ENCODE peak calls at places on chromosome 15, in eight cellular contexts. G is esophagus squamous epithelium; W is spleen; T is dorsolateral prefrontal cortex; B is GM12865; R is PC-3; Z is CD4-positive, alpha-beta T cell; I is Calu3. J is an unnamed sample.

GRCh38 chr15:78927077-78927790 is 17.6 kb downstream of the CTSH start:
- DNase-seq in G (no peak), T (no peak), Z (no peak), B (no peak), W (peak; percentile 53), R (no peak), I (no peak), J (no peak)

GRCh38 chr15:48076454-48076853 is 44.3 kb upstream of the SLC24A5 start:
- DNase-seq in B (no peak), G (no peak), I (no peak), R (no peak), Z (no peak), W (no peak), T (no peak), J (no peak)

GRCh38 chr15:29401644-29402043 is 132.0 kb upstream of the NSMCE3 start:
- DNase-seq in T (no peak), W (no peak), G (no peak), Z (no peak), R (no peak), B (no peak), I (no peak), J (no peak)

GRCh38 chr15:82572311-82572710 is 32.1 kb upstream of the RPS17 start:
- DNase-seq in T (no peak), R (no peak), W (no peak), G (no peak), B (no peak), Z (no peak), I (no peak), J (no peak)

GRCh38 chr15:48440084-48440483 is 108.9 kb downstream of the DUT start:
- DNase-seq in B (no peak), Z (no peak), I (no peak), G (no peak), T (no peak), W (no peak), R (no peak), J (no peak)

GRCh38 chr15:31083394-31083790 is 18.1 kb downstream of the TRPM1 start:
- DNase-seq in T (no peak), B (no peak), R (peak; percentile 27), Z (no peak), I (peak; percentile 41), G (no peak), W (no peak), J (peak; percentile 69)

GRCh38 chr15:87827126-87827525 is 429.4 kb downstream of the NTRK3 start:
- DNase-seq in Z (no peak), I (no peak), R (peak; percentile 19), W (no peak), T (no peak), G (no peak), B (no peak), J (no peak)

GRCh38 chr15:89790206-89790605 is 14.1 kb downstream of the MESP2 start:
- DNase-seq in W (peak; percentile 20), B (no peak), Z (no peak), G (no peak), I (no peak), R (no peak), T (no peak), J (no peak)

GRCh38 chr15:26029146-26029545 is 166.0 kb upstream of the ATP10A start:
- DNase-seq in T (no peak), W (no peak), I (no peak), R (no peak), G (no peak), Z (no peak), B (no peak), J (no peak)

DNA sequence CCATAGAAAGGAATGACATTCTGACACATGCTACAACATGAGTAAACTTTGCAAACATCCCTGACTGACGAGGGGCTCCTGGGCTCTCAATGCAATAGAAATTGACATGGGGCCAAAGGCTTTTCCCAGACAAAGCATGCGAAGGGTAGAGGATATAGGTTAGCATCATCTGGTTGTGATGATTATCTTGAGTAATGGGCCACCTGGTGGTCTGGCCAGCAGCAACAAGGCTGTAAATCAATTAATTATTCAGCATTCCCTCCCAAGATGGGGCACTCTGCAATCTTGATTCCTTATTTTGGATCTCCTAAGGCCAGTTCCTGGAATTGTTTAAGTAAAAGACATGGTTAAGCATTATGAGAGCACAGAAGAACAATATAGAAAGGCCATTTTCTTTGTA is 99.2 kb downstream of the AGBL1 start:
- DNase-seq in Z (no peak), B (no peak), I (no peak), G (no peak), T (no peak), R (no peak), W (no peak), J (no peak)
- TF ChIP-seq CTCF in Z (no peak), B (no peak), I (no peak), G (no peak), T (no peak), R (no peak), W (no peak), J (no peak)

GRCh38 chr15:65868546-65869126 is 655 bp upstream of the RAB11A start:
- DNase-seq in W (no peak), B (no peak), Z (no peak), I (no peak), R (no peak), T (no peak), G (no peak), J (no peak)

GRCh38 chr15:65867244-65867643 is 2.0 kb upstream of the RAB11A start:
- DNase-seq in R (no peak), Z (no peak), T (no peak), I (no peak), G (no peak), B (no peak), W (no peak), J (no peak)

GRCh38 chr15:65870889-65871533 is 1.7 kb downstream of the RAB11A start:
- DNase-seq in T (no peak), Z (no peak), W (no peak), B (peak; percentile 58), G (no peak), R (peak; percentile 34), I (peak; percentile 42), J (no peak)

GRCh38 chr15:65869954-65870871 is 922 bp downstream of the RAB11A start:
- DNase-seq in I (peak; percentile 60), W (peak; percentile 84), R (peak; percentile 68), G (no peak), B (peak; percentile 41), Z (no peak), T (no peak), J (no peak)

DNA sequence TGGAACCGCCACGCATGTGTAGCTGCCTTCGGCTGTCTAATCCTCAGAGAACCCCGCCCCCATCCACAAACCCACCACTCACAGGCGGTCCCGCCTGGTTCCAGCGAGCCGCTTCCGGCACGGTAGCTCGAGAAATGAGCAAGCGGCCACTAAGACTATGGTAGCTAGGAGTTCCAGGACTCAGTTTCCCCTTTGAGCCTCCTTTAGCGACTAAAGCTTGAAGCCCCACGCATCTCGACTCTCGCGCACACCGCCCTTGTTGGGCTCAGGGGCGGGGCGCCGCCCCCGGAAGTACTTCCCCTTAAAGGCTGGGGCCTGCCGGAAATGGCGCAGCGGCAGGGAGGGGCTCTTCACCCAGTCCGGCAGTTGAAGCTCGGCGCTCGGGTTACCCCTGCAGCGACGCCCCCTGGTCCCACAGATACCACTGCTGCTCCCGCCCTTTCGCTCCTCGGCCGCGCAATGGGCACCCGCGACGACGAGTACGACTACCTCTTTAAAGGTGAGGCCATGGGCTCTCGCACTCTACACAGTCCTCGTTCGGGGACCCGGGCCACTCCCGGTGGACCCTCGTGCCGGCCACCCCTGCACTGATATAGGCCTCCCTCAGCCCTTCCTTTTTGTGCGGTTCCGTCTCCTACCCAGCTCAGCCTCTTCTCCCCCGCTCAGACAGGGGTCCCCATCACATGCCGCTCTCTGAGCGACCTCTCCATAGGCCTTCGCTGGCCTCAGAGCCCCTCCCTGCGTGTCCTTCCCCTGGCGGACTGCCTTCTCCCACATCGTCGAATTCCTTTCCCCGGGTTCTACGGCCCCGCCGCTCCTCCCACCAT is at the start of gene RAB11A:
- DNase-seq in G (peak; percentile 73), W (peak; percentile 99), I (peak; percentile 97), Z (peak; percentile 92), B (peak; percentile 99), T (peak; percentile 92), R (peak; percentile 90), J (peak; percentile 98)
- TF ChIP-seq CTCF in G (no peak), W (peak; percentile 52), I (peak; percentile 19), Z (peak; percentile 48), B (peak; percentile 56), T (peak; percentile 51), R (no peak), J (peak; percentile 52)

GRCh38 chr15:44550256-44550655 is 13.3 kb downstream of the EIF3J start:
- DNase-seq in Z (no peak), T (no peak), W (no peak), G (no peak), I (no peak), B (no peak), R (peak; percentile 62), J (no peak)
- TF ChIP-seq CTCF in Z (peak; percentile 53), T (peak; percentile 14), W (peak; percentile 26), G (no peak), I (no peak), B (no peak), R (peak; percentile 65), J (peak; percentile 51)

GRCh38 chr15:39173426-39173825 is 407.5 kb upstream of the THBS1 start:
- DNase-seq in Z (no peak), I (no peak), B (no peak), R (no peak), G (no peak), W (no peak), T (no peak), J (no peak)

GRCh38 chr15:39174332-39174731 is 406.5 kb upstream of the THBS1 start:
- DNase-seq in T (no peak), R (no peak), I (no peak), Z (no peak), G (no peak), B (peak; percentile 23), W (no peak), J (no peak)

GRCh38 chr15:39177561-39177960 is 403.3 kb upstream of the THBS1 start:
- DNase-seq in G (no peak), R (peak; percentile 86), Z (no peak), W (no peak), B (no peak), T (no peak), I (no peak), J (no peak)

GRCh38 chr15:39171944-39172368 is 408.9 kb upstream of the THBS1 start:
- DNase-seq in I (peak; percentile 79), Z (no peak), W (no peak), T (peak; percentile 36), G (no peak), R (peak; percentile 98), B (peak; percentile 45), J (peak; percentile 87)

DNA sequence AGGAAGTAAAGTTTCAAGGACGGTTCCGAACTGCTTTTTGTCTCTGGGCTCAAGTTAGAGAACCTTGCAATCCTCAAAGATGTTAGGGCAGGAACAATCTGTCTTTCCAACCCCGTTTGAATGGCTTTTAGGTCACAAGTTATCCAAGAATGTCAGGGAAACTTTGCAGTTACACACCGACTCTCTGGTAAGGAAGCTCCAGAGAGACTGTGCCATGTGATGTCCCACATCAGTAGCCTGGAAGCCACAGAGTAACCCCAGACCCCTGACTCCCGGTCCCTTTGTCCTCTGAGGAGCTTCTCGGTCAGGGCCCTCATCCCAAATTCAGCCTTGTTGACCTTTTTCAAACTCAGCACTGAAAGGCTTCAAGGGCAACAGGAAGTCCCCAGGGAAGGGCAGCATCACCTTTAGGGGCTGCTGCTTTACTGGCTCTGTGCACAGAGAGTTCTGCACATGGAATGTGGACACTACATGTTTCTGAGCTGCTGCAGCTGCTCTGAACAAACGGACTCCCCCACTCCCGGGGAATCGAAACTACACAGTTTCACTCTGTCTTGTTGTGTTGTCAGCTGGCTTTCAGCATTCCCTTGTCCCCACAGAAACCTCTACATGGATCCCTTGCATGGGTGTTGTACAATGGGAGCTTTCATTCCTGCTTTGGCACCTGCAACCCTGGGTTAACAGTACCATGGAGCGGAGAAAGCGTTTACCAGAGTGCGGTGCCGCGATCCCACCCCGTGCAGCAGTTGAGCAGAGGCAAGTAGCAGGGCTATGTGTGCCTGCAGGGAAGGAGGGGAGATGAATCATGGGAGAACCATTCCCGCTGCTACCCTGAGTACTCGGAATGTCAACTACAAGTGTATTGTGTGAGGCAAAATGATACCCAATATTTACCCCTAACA is 408.2 kb upstream of the THBS1 start:
- DNase-seq in I (peak; percentile 57), Z (no peak), G (no peak), W (no peak), B (peak; percentile 66), T (peak; percentile 48), R (no peak), J (peak; percentile 85)
- TF ChIP-seq CTCF in I (no peak), Z (no peak), G (no peak), W (no peak), B (no peak), T (no peak), R (no peak), J (no peak)

J was measured in osteocyte.